ENCODE peak calls at places on chromosomes 3 and 15, in five cellular contexts. A is stimulated activated CD8-positive, alpha-beta memory T cell treated with anti-CD3 and anti-CD28 coated beads, Interleukin-7, amount 100 ng/mL, for 1 hour; J is NCI-H345; N is fibroblast of mammary gland; D is NCI-H1092. C is an unnamed sample.

GRCh38 chr3:116270053-116270452 is 175.2 kb downstream of the LSAMP start:
- DNase-seq in J (no peak), D (no peak), N (no peak), A (no peak), C (no peak)

GRCh38 chr3:69542265-69543079 is 156.6 kb upstream of the FRMD4B start:
- DNase-seq in A (no peak), J (peak; percentile 13), N (no peak), D (no peak), C (no peak)

GRCh38 chr3:9068044-9068443 is 104.8 kb upstream of the RAD18 start:
- DNase-seq in A (no peak), J (no peak), N (no peak), D (no peak), C (no peak)

GRCh38 chr3:152056987-152057386 is 183.5 kb downstream of the SUCNR1 start:
- DNase-seq in N (no peak), J (no peak), D (no peak), A (no peak), C (peak; percentile 36)

GRCh38 chr3:50481992-50482391 is 21.4 kb downstream of the CACNA2D2 start:
- DNase-seq in D (no peak), N (no peak), A (no peak), J (no peak), C (no peak)

GRCh38 chr3:172513488-172513887 is 9.7 kb downstream of the TNFSF10 start:
- DNase-seq in A (no peak), D (no peak), J (no peak), N (no peak), C (no peak)

GRCh38 chr15:86077070-86077469 is 2.6 kb upstream of the AGBL1 start:
- DNase-seq in N (no peak), D (no peak), J (no peak), A (no peak), C (no peak)

GRCh38 chr3:181289306-181289705 is 299.8 kb upstream of the DNAJC19 start:
- DNase-seq in N (no peak), A (no peak), J (no peak), D (no peak), C (no peak)

GRCh38 chr3:33942483-33943150 is 144.2 kb downstream of the PDCD6IP start:
- DNase-seq in A (no peak), D (no peak), J (no peak), N (peak; percentile 6), C (no peak)